ENCODE peak calls at places on chromosomes 5 and 9, in nine cellular contexts. One of them, this sample, is unnamed.

GRCh38 chr5:137156175-137156574 is 343.0 kb downstream of the SPOCK1 start:
- DNase-seq in HEK293T: no peak
- DNase-seq in colonic mucosa: no peak
- DNase-seq in activated CD4-positive, alpha-beta memory T cell treated with anti-CD3 and anti-CD28 coated beads, Interleukin-2, amount 10 ng/mL, durations not matched to agents 7 days and 5 days: no peak
- DNase-seq in activated B cell treated with CpG ODN at 0.5 μM for 24 hours: no peak
- DNase-seq in ecto neural progenitor cell: no peak
- DNase-seq in ELF-1: no peak
- DNase-seq in neuronal stem cell: no peak
- DNase-seq in NCI-H510A treated with DMSO at 0.1 percent for 48 hours: no peak
- DNase-seq in this sample: no peak

GRCh38 chr9:257957-258356 is 43.3 kb downstream of the DOCK8 start:
- DNase-seq in HEK293T: no peak
- DNase-seq in colonic mucosa: no peak
- DNase-seq in activated CD4-positive, alpha-beta memory T cell treated with anti-CD3 and anti-CD28 coated beads, Interleukin-2, amount 10 ng/mL, durations not matched to agents 7 days and 5 days: no peak
- DNase-seq in activated B cell treated with CpG ODN at 0.5 μM for 24 hours: no peak
- DNase-seq in ecto neural progenitor cell: no peak
- DNase-seq in ELF-1: no peak
- DNase-seq in neuronal stem cell: no peak
- DNase-seq in NCI-H510A treated with DMSO at 0.1 percent for 48 hours: no peak
- DNase-seq in this sample: no peak

GRCh38 chr9:107994638-107995037 is 505.1 kb upstream of the KLF4 start:
- DNase-seq in HEK293T: no peak
- DNase-seq in colonic mucosa: no peak
- DNase-seq in activated CD4-positive, alpha-beta memory T cell treated with anti-CD3 and anti-CD28 coated beads, Interleukin-2, amount 10 ng/mL, durations not matched to agents 7 days and 5 days: no peak
- DNase-seq in activated B cell treated with CpG ODN at 0.5 μM for 24 hours: no peak
- DNase-seq in ecto neural progenitor cell: no peak
- DNase-seq in ELF-1: no peak
- DNase-seq in neuronal stem cell: no peak
- DNase-seq in NCI-H510A treated with DMSO at 0.1 percent for 48 hours: no peak
- DNase-seq in this sample: no peak

GRCh38 chr9:22240619-22241018 is 206.0 kb upstream of the DMRTA1 start:
- DNase-seq in HEK293T: peak
- DNase-seq in colonic mucosa: no peak
- DNase-seq in activated CD4-positive, alpha-beta memory T cell treated with anti-CD3 and anti-CD28 coated beads, Interleukin-2, amount 10 ng/mL, durations not matched to agents 7 days and 5 days: no peak
- DNase-seq in activated B cell treated with CpG ODN at 0.5 μM for 24 hours: no peak
- DNase-seq in ecto neural progenitor cell: no peak
- DNase-seq in ELF-1: no peak
- DNase-seq in neuronal stem cell: no peak
- DNase-seq in NCI-H510A treated with DMSO at 0.1 percent for 48 hours: no peak
- DNase-seq in this sample: no peak

GRCh38 chr5:177402271-177403043 is 2.0 kb upstream of the PFN3 start:
- DNase-seq in HEK293T: peak
- DNase-seq in colonic mucosa: peak
- DNase-seq in activated CD4-positive, alpha-beta memory T cell treated with anti-CD3 and anti-CD28 coated beads, Interleukin-2, amount 10 ng/mL, durations not matched to agents 7 days and 5 days: peak
- DNase-seq in activated B cell treated with CpG ODN at 0.5 μM for 24 hours: peak
- DNase-seq in ecto neural progenitor cell: peak
- DNase-seq in ELF-1: peak
- DNase-seq in neuronal stem cell: peak
- DNase-seq in NCI-H510A treated with DMSO at 0.1 percent for 48 hours: peak
- DNase-seq in this sample: peak

GRCh38 chr5:166127766-166128565 is 2163.5 kb upstream of the WWC1 start:
- DNase-seq in HEK293T: no peak
- DNase-seq in colonic mucosa: peak
- DNase-seq in activated CD4-positive, alpha-beta memory T cell treated with anti-CD3 and anti-CD28 coated beads, Interleukin-2, amount 10 ng/mL, durations not matched to agents 7 days and 5 days: no peak
- DNase-seq in activated B cell treated with CpG ODN at 0.5 μM for 24 hours: no peak
- DNase-seq in ecto neural progenitor cell: no peak
- DNase-seq in ELF-1: peak
- DNase-seq in neuronal stem cell: no peak
- DNase-seq in NCI-H510A treated with DMSO at 0.1 percent for 48 hours: no peak
- DNase-seq in this sample: no peak

GRCh38 chr5:51225671-51226419 is 157.4 kb upstream of the ISL1 start:
- DNase-seq in HEK293T: no peak
- DNase-seq in colonic mucosa: no peak
- DNase-seq in activated CD4-positive, alpha-beta memory T cell treated with anti-CD3 and anti-CD28 coated beads, Interleukin-2, amount 10 ng/mL, durations not matched to agents 7 days and 5 days: no peak
- DNase-seq in activated B cell treated with CpG ODN at 0.5 μM for 24 hours: no peak
- DNase-seq in ecto neural progenitor cell: no peak
- DNase-seq in ELF-1: no peak
- DNase-seq in neuronal stem cell: no peak
- DNase-seq in NCI-H510A treated with DMSO at 0.1 percent for 48 hours: no peak
- DNase-seq in this sample: no peak

GRCh38 chr9:120475341-120475740 is 104.6 kb downstream of the CDK5RAP2 start:
- DNase-seq in HEK293T: no peak
- DNase-seq in colonic mucosa: no peak
- DNase-seq in activated CD4-positive, alpha-beta memory T cell treated with anti-CD3 and anti-CD28 coated beads, Interleukin-2, amount 10 ng/mL, durations not matched to agents 7 days and 5 days: no peak
- DNase-seq in activated B cell treated with CpG ODN at 0.5 μM for 24 hours: no peak
- DNase-seq in ecto neural progenitor cell: no peak
- DNase-seq in ELF-1: no peak
- DNase-seq in neuronal stem cell: no peak
- DNase-seq in NCI-H510A treated with DMSO at 0.1 percent for 48 hours: no peak
- DNase-seq in this sample: no peak

GRCh38 chr9:130707225-130707976 is 13.8 kb downstream of the EXOSC2 start:
- DNase-seq in HEK293T: no peak
- DNase-seq in colonic mucosa: peak
- DNase-seq in activated CD4-positive, alpha-beta memory T cell treated with anti-CD3 and anti-CD28 coated beads, Interleukin-2, amount 10 ng/mL, durations not matched to agents 7 days and 5 days: peak
- DNase-seq in activated B cell treated with CpG ODN at 0.5 μM for 24 hours: no peak
- DNase-seq in ecto neural progenitor cell: peak
- DNase-seq in ELF-1: peak
- DNase-seq in neuronal stem cell: peak
- DNase-seq in NCI-H510A treated with DMSO at 0.1 percent for 48 hours: peak
- DNase-seq in this sample: peak

GRCh38 chr5:127072861-127073846 is at the start of gene C5orf63:
- DNase-seq in HEK293T: peak
- DNase-seq in colonic mucosa: peak
- DNase-seq in activated CD4-positive, alpha-beta memory T cell treated with anti-CD3 and anti-CD28 coated beads, Interleukin-2, amount 10 ng/mL, durations not matched to agents 7 days and 5 days: peak
- DNase-seq in activated B cell treated with CpG ODN at 0.5 μM for 24 hours: peak
- DNase-seq in ecto neural progenitor cell: peak
- DNase-seq in ELF-1: peak
- DNase-seq in neuronal stem cell: no peak
- DNase-seq in NCI-H510A treated with DMSO at 0.1 percent for 48 hours: peak
- DNase-seq in this sample: no peak

GRCh38 chr5:960551-960950 is 48.1 kb upstream of the NKD2 start:
- DNase-seq in HEK293T: no peak
- DNase-seq in colonic mucosa: no peak
- DNase-seq in activated CD4-positive, alpha-beta memory T cell treated with anti-CD3 and anti-CD28 coated beads, Interleukin-2, amount 10 ng/mL, durations not matched to agents 7 days and 5 days: peak
- DNase-seq in activated B cell treated with CpG ODN at 0.5 μM for 24 hours: no peak
- DNase-seq in ecto neural progenitor cell: no peak
- DNase-seq in ELF-1: no peak
- DNase-seq in neuronal stem cell: no peak
- DNase-seq in NCI-H510A treated with DMSO at 0.1 percent for 48 hours: no peak
- DNase-seq in this sample: no peak

GRCh38 chr9:76114144-76114543 is 223.7 kb downstream of the PCSK5 start:
- DNase-seq in HEK293T: no peak
- DNase-seq in colonic mucosa: no peak
- DNase-seq in activated CD4-positive, alpha-beta memory T cell treated with anti-CD3 and anti-CD28 coated beads, Interleukin-2, amount 10 ng/mL, durations not matched to agents 7 days and 5 days: no peak
- DNase-seq in activated B cell treated with CpG ODN at 0.5 μM for 24 hours: no peak
- DNase-seq in ecto neural progenitor cell: no peak
- DNase-seq in ELF-1: no peak
- DNase-seq in neuronal stem cell: no peak
- DNase-seq in NCI-H510A treated with DMSO at 0.1 percent for 48 hours: no peak
- DNase-seq in this sample: no peak

GRCh38 chr5:103908327-103909099 is 345.9 kb upstream of the NUDT12 start:
- DNase-seq in HEK293T: peak
- DNase-seq in colonic mucosa: no peak
- DNase-seq in activated CD4-positive, alpha-beta memory T cell treated with anti-CD3 and anti-CD28 coated beads, Interleukin-2, amount 10 ng/mL, durations not matched to agents 7 days and 5 days: no peak
- DNase-seq in activated B cell treated with CpG ODN at 0.5 μM for 24 hours: no peak
- DNase-seq in ecto neural progenitor cell: no peak
- DNase-seq in ELF-1: peak
- DNase-seq in neuronal stem cell: no peak
- DNase-seq in NCI-H510A treated with DMSO at 0.1 percent for 48 hours: no peak
- DNase-seq in this sample: peak

GRCh38 chr9:132516301-132516700 is 66.1 kb upstream of the BARHL1 start:
- DNase-seq in HEK293T: no peak
- DNase-seq in colonic mucosa: no peak
- DNase-seq in activated CD4-positive, alpha-beta memory T cell treated with anti-CD3 and anti-CD28 coated beads, Interleukin-2, amount 10 ng/mL, durations not matched to agents 7 days and 5 days: no peak
- DNase-seq in activated B cell treated with CpG ODN at 0.5 μM for 24 hours: no peak
- DNase-seq in ecto neural progenitor cell: no peak
- DNase-seq in ELF-1: no peak
- DNase-seq in neuronal stem cell: no peak
- DNase-seq in NCI-H510A treated with DMSO at 0.1 percent for 48 hours: no peak
- DNase-seq in this sample: no peak

GRCh38 chr9:110738982-110739381 is 70.4 kb downstream of the MUSK start:
- DNase-seq in HEK293T: no peak
- DNase-seq in colonic mucosa: no peak
- DNase-seq in activated CD4-positive, alpha-beta memory T cell treated with anti-CD3 and anti-CD28 coated beads, Interleukin-2, amount 10 ng/mL, durations not matched to agents 7 days and 5 days: no peak
- DNase-seq in activated B cell treated with CpG ODN at 0.5 μM for 24 hours: no peak
- DNase-seq in ecto neural progenitor cell: no peak
- DNase-seq in ELF-1: no peak
- DNase-seq in neuronal stem cell: no peak
- DNase-seq in NCI-H510A treated with DMSO at 0.1 percent for 48 hours: no peak
- DNase-seq in this sample: no peak

GRCh38 chr5:6435356-6435755 is 13.3 kb upstream of the UBE2QL1 start:
- DNase-seq in HEK293T: peak
- DNase-seq in colonic mucosa: no peak
- DNase-seq in activated CD4-positive, alpha-beta memory T cell treated with anti-CD3 and anti-CD28 coated beads, Interleukin-2, amount 10 ng/mL, durations not matched to agents 7 days and 5 days: no peak
- DNase-seq in activated B cell treated with CpG ODN at 0.5 μM for 24 hours: no peak
- DNase-seq in ecto neural progenitor cell: peak
- DNase-seq in ELF-1: peak
- DNase-seq in neuronal stem cell: no peak
- DNase-seq in NCI-H510A treated with DMSO at 0.1 percent for 48 hours: peak
- DNase-seq in this sample: peak

GRCh38 chr9:130426883-130427282 is 17.9 kb upstream of the ASS1 start:
- DNase-seq in HEK293T: no peak
- DNase-seq in colonic mucosa: peak
- DNase-seq in activated CD4-positive, alpha-beta memory T cell treated with anti-CD3 and anti-CD28 coated beads, Interleukin-2, amount 10 ng/mL, durations not matched to agents 7 days and 5 days: no peak
- DNase-seq in activated B cell treated with CpG ODN at 0.5 μM for 24 hours: no peak
- DNase-seq in ecto neural progenitor cell: no peak
- DNase-seq in ELF-1: no peak
- DNase-seq in neuronal stem cell: no peak
- DNase-seq in NCI-H510A treated with DMSO at 0.1 percent for 48 hours: no peak
- DNase-seq in this sample: peak

GRCh38 chr5:1786621-1787471 is 12.8 kb downstream of the MRPL36 start:
- DNase-seq in HEK293T: no peak
- DNase-seq in colonic mucosa: no peak
- DNase-seq in activated CD4-positive, alpha-beta memory T cell treated with anti-CD3 and anti-CD28 coated beads, Interleukin-2, amount 10 ng/mL, durations not matched to agents 7 days and 5 days: no peak
- DNase-seq in activated B cell treated with CpG ODN at 0.5 μM for 24 hours: no peak
- DNase-seq in ecto neural progenitor cell: no peak
- DNase-seq in ELF-1: no peak
- DNase-seq in neuronal stem cell: no peak
- DNase-seq in NCI-H510A treated with DMSO at 0.1 percent for 48 hours: no peak
- DNase-seq in this sample: no peak

GRCh38 chr5:137344723-137345322 is 154.3 kb downstream of the SPOCK1 start:
- DNase-seq in HEK293T: peak
- DNase-seq in colonic mucosa: peak
- DNase-seq in activated CD4-positive, alpha-beta memory T cell treated with anti-CD3 and anti-CD28 coated beads, Interleukin-2, amount 10 ng/mL, durations not matched to agents 7 days and 5 days: peak
- DNase-seq in activated B cell treated with CpG ODN at 0.5 μM for 24 hours: no peak
- DNase-seq in ecto neural progenitor cell: peak
- DNase-seq in ELF-1: peak
- DNase-seq in neuronal stem cell: peak
- DNase-seq in NCI-H510A treated with DMSO at 0.1 percent for 48 hours: peak
- DNase-seq in this sample: peak

GRCh38 chr5:74641778-74642542 is 1.4 kb upstream of the ENC1 start:
- DNase-seq in HEK293T: peak
- DNase-seq in colonic mucosa: peak
- DNase-seq in activated CD4-positive, alpha-beta memory T cell treated with anti-CD3 and anti-CD28 coated beads, Interleukin-2, amount 10 ng/mL, durations not matched to agents 7 days and 5 days: no peak
- DNase-seq in activated B cell treated with CpG ODN at 0.5 μM for 24 hours: no peak
- DNase-seq in ecto neural progenitor cell: peak
- DNase-seq in ELF-1: peak
- DNase-seq in neuronal stem cell: peak
- DNase-seq in NCI-H510A treated with DMSO at 0.1 percent for 48 hours: peak
- DNase-seq in this sample: peak

GRCh38 chr5:179270581-179271300 is 74.5 kb downstream of the ADAMTS2 start:
- DNase-seq in HEK293T: no peak
- DNase-seq in colonic mucosa: peak
- DNase-seq in activated CD4-positive, alpha-beta memory T cell treated with anti-CD3 and anti-CD28 coated beads, Interleukin-2, amount 10 ng/mL, durations not matched to agents 7 days and 5 days: no peak
- DNase-seq in activated B cell treated with CpG ODN at 0.5 μM for 24 hours: peak
- DNase-seq in ecto neural progenitor cell: no peak
- DNase-seq in ELF-1: no peak
- DNase-seq in neuronal stem cell: no peak
- DNase-seq in NCI-H510A treated with DMSO at 0.1 percent for 48 hours: no peak
- DNase-seq in this sample: no peak

GRCh38 chr5:178595145-178595544 is 5.0 kb upstream of the COL23A1 start:
- DNase-seq in HEK293T: no peak
- DNase-seq in colonic mucosa: no peak
- DNase-seq in activated CD4-positive, alpha-beta memory T cell treated with anti-CD3 and anti-CD28 coated beads, Interleukin-2, amount 10 ng/mL, durations not matched to agents 7 days and 5 days: no peak
- DNase-seq in activated B cell treated with CpG ODN at 0.5 μM for 24 hours: no peak
- DNase-seq in ecto neural progenitor cell: no peak
- DNase-seq in ELF-1: no peak
- DNase-seq in neuronal stem cell: no peak
- DNase-seq in NCI-H510A treated with DMSO at 0.1 percent for 48 hours: no peak
- DNase-seq in this sample: no peak

GRCh38 chr5:180021900-180022299 is 49.7 kb downstream of the RNF130 start:
- DNase-seq in HEK293T: no peak
- DNase-seq in colonic mucosa: no peak
- DNase-seq in activated CD4-positive, alpha-beta memory T cell treated with anti-CD3 and anti-CD28 coated beads, Interleukin-2, amount 10 ng/mL, durations not matched to agents 7 days and 5 days: no peak
- DNase-seq in activated B cell treated with CpG ODN at 0.5 μM for 24 hours: no peak
- DNase-seq in ecto neural progenitor cell: no peak
- DNase-seq in ELF-1: no peak
- DNase-seq in neuronal stem cell: no peak
- DNase-seq in NCI-H510A treated with DMSO at 0.1 percent for 48 hours: no peak
- DNase-seq in this sample: no peak

GRCh38 chr5:42889311-42889933 is 77.7 kb upstream of the SELENOP start:
- DNase-seq in HEK293T: peak
- DNase-seq in colonic mucosa: peak
- DNase-seq in activated CD4-positive, alpha-beta memory T cell treated with anti-CD3 and anti-CD28 coated beads, Interleukin-2, amount 10 ng/mL, durations not matched to agents 7 days and 5 days: peak
- DNase-seq in activated B cell treated with CpG ODN at 0.5 μM for 24 hours: no peak
- DNase-seq in ecto neural progenitor cell: peak
- DNase-seq in ELF-1: peak
- DNase-seq in neuronal stem cell: peak
- DNase-seq in NCI-H510A treated with DMSO at 0.1 percent for 48 hours: peak
- DNase-seq in this sample: peak

GRCh38 chr5:136028782-136029742 is at the start of gene TGFBI:
- DNase-seq in HEK293T: no peak
- DNase-seq in colonic mucosa: peak
- DNase-seq in activated CD4-positive, alpha-beta memory T cell treated with anti-CD3 and anti-CD28 coated beads, Interleukin-2, amount 10 ng/mL, durations not matched to agents 7 days and 5 days: no peak
- DNase-seq in activated B cell treated with CpG ODN at 0.5 μM for 24 hours: no peak
- DNase-seq in ecto neural progenitor cell: peak
- DNase-seq in ELF-1: peak
- DNase-seq in neuronal stem cell: peak
- DNase-seq in NCI-H510A treated with DMSO at 0.1 percent for 48 hours: peak
- DNase-seq in this sample: peak

GRCh38 chr5:96648023-96648422 is 14.2 kb upstream of the CAST start:
- DNase-seq in HEK293T: no peak
- DNase-seq in colonic mucosa: no peak
- DNase-seq in activated CD4-positive, alpha-beta memory T cell treated with anti-CD3 and anti-CD28 coated beads, Interleukin-2, amount 10 ng/mL, durations not matched to agents 7 days and 5 days: no peak
- DNase-seq in activated B cell treated with CpG ODN at 0.5 μM for 24 hours: no peak
- DNase-seq in ecto neural progenitor cell: no peak
- DNase-seq in ELF-1: no peak
- DNase-seq in neuronal stem cell: no peak
- DNase-seq in NCI-H510A treated with DMSO at 0.1 percent for 48 hours: no peak
- DNase-seq in this sample: no peak

GRCh38 chr5:82234880-82235279 is 43.3 kb downstream of the RPS23 start:
- DNase-seq in HEK293T: no peak
- DNase-seq in colonic mucosa: peak
- DNase-seq in activated CD4-positive, alpha-beta memory T cell treated with anti-CD3 and anti-CD28 coated beads, Interleukin-2, amount 10 ng/mL, durations not matched to agents 7 days and 5 days: no peak
- DNase-seq in activated B cell treated with CpG ODN at 0.5 μM for 24 hours: no peak
- DNase-seq in ecto neural progenitor cell: no peak
- DNase-seq in ELF-1: no peak
- DNase-seq in neuronal stem cell: no peak
- DNase-seq in NCI-H510A treated with DMSO at 0.1 percent for 48 hours: no peak
- DNase-seq in this sample: no peak

This sample was measured in nephron progenitor cell.